ENCODE peak calls at places on chromosomes 13 and 19, in four cellular contexts. J is ecto neural progenitor cell; N is stimulated activated CD4-positive, alpha-beta T cell treated with anti-CD3 and anti-CD28 coated beads, Interleukin-4, amount 100 ng/mL, for 1 hour; X is HT1080. K is an unnamed sample.

GRCh38 chr13:47945738-47946137 is 55.3 kb downstream of the SUCLA2 start:
- DNase-seq in J (no peak), N (no peak), X (peak; percentile 23), K (no peak)

GRCh38 chr19:7109678-7110289 is 40.3 kb downstream of the ZNF557 start:
- DNase-seq in J (no peak), N (no peak), X (no peak), K (no peak)

GRCh38 chr13:23956106-23956505 is 58.8 kb upstream of the C1QTNF9B start:
- DNase-seq in J (no peak), N (no peak), X (peak; percentile 85), K (no peak)

GRCh38 chr13:56713656-56714055 is 427.1 kb upstream of the PRR20A start:
- DNase-seq in J (no peak), N (no peak), X (no peak), K (no peak)

GRCh38 chr13:31008400-31009115 is 76.1 kb downstream of the TEX26 start:
- DNase-seq in J (no peak), N (no peak), X (peak; percentile 43), K (no peak)

GRCh38 chr19:49327878-49328544 is 3.0 kb upstream of the SLC6A16 start:
- DNase-seq in J (no peak), N (peak; percentile 45), X (peak; percentile 18), K (peak; percentile 48)

GRCh38 chr19:29819986-29820385 is 8.2 kb downstream of the CCNE1 start:
- DNase-seq in J (no peak), N (no peak), X (peak; percentile 14), K (no peak)

GRCh38 chr13:113327391-113327765 is 30.3 kb downstream of the LAMP1 start:
- DNase-seq in J (no peak), N (no peak), X (no peak), K (no peak)

GRCh38 chr13:30576528-30576927 is 41.2 kb upstream of the USPL1 start:
- DNase-seq in J (no peak), N (no peak), X (peak; percentile 32), K (no peak)

GRCh38 chr13:36282818-36283432 is 14.7 kb downstream of the CCDC169 start:
- DNase-seq in J (no peak), N (no peak), X (peak; percentile 9), K (no peak)

GRCh38 chr19:14428882-14429416 is 4.2 kb upstream of the PKN1 start:
- DNase-seq in J (no peak), N (no peak), X (no peak), K (no peak)

GRCh38 chr19:36392916-36393673 is 14.1 kb upstream of the ZFP14 start:
- DNase-seq in J (no peak), N (no peak), X (no peak), K (no peak)

GRCh38 chr13:49814551-49815270 is 22.2 kb upstream of the KPNA3 start:
- DNase-seq in J (no peak), N (no peak), X (no peak), K (no peak)

GRCh38 chr13:30504081-30504480 is 38.3 kb upstream of the HMGB1 start:
- DNase-seq in J (no peak), N (no peak), X (no peak), K (no peak)

GRCh38 chr19:14021474-14021873 is 6.5 kb upstream of the RLN3 start:
- DNase-seq in J (no peak), N (no peak), X (no peak), K (no peak)

K was measured in germinal center.